ENCODE peak calls at places on chromosome 10, in eight cellular contexts. One of them, this sample, is unnamed.

GRCh38 chr10:80187465-80188409 is 17.6 kb downstream of the ANXA11 start:
- DNase-seq in transverse colon: peak; percentile 83
- DNase-seq in A549: no peak
- DNase-seq in spleen: peak; percentile 95
- DNase-seq in ovary: no peak
- DNase-seq in body of pancreas: no peak
- DNase-seq in endothelial cell of umbilical vein: no peak
- DNase-seq in heart left ventricle: no peak
- DNase-seq in this sample: no peak

GRCh38 chr10:15748137-15748536 is 28.4 kb upstream of the ITGA8 start:
- DNase-seq in transverse colon: peak; percentile 35
- DNase-seq in A549: no peak
- DNase-seq in spleen: no peak
- DNase-seq in ovary: no peak
- DNase-seq in body of pancreas: no peak
- DNase-seq in endothelial cell of umbilical vein: no peak
- DNase-seq in heart left ventricle: no peak
- DNase-seq in this sample: no peak

GRCh38 chr10:103040424-103040823 is 122.3 kb downstream of the CNNM2 start:
- DNase-seq in transverse colon: no peak
- DNase-seq in A549: no peak
- DNase-seq in spleen: no peak
- DNase-seq in ovary: no peak
- DNase-seq in body of pancreas: no peak
- DNase-seq in endothelial cell of umbilical vein: no peak
- DNase-seq in heart left ventricle: no peak
- DNase-seq in this sample: no peak

GRCh38 chr10:47279276-47279675 is 20.7 kb upstream of the GDF10 start:
- DNase-seq in transverse colon: no peak
- DNase-seq in A549: no peak
- DNase-seq in spleen: no peak
- DNase-seq in ovary: no peak
- DNase-seq in body of pancreas: no peak
- DNase-seq in endothelial cell of umbilical vein: no peak
- DNase-seq in heart left ventricle: no peak
- DNase-seq in this sample: no peak

GRCh38 chr10:132366006-132366405 is 31.0 kb upstream of the PWWP2B start:
- DNase-seq in transverse colon: no peak
- DNase-seq in A549: no peak
- DNase-seq in spleen: peak; percentile 54
- DNase-seq in ovary: no peak
- DNase-seq in body of pancreas: no peak
- DNase-seq in endothelial cell of umbilical vein: no peak
- DNase-seq in heart left ventricle: no peak
- DNase-seq in this sample: no peak

GRCh38 chr10:79221110-79222051 is 125.9 kb upstream of the PPIF start:
- DNase-seq in transverse colon: peak; percentile 44
- DNase-seq in A549: no peak
- DNase-seq in spleen: peak; percentile 81
- DNase-seq in ovary: peak; percentile 98
- DNase-seq in body of pancreas: peak; percentile 76
- DNase-seq in endothelial cell of umbilical vein: peak; percentile 66
- DNase-seq in heart left ventricle: peak; percentile 95
- DNase-seq in this sample: no peak

GRCh38 chr10:131656446-131656845 is 244.4 kb upstream of the PPP2R2D start:
- DNase-seq in transverse colon: no peak
- DNase-seq in A549: no peak
- DNase-seq in spleen: peak; percentile 80
- DNase-seq in ovary: no peak
- DNase-seq in body of pancreas: no peak
- DNase-seq in endothelial cell of umbilical vein: no peak
- DNase-seq in heart left ventricle: no peak
- DNase-seq in this sample: no peak

GRCh38 chr10:15725603-15726002 is 5.9 kb upstream of the ITGA8 start:
- DNase-seq in transverse colon: peak; percentile 12
- DNase-seq in A549: peak; percentile 44
- DNase-seq in spleen: no peak
- DNase-seq in ovary: no peak
- DNase-seq in body of pancreas: no peak
- DNase-seq in endothelial cell of umbilical vein: peak; percentile 49
- DNase-seq in heart left ventricle: no peak
- DNase-seq in this sample: no peak

GRCh38 chr10:127013251-127013656 is 108.0 kb downstream of the DOCK1 start:
- DNase-seq in transverse colon: peak; percentile 82
- DNase-seq in A549: no peak
- DNase-seq in spleen: no peak
- DNase-seq in ovary: no peak
- DNase-seq in body of pancreas: peak; percentile 39
- DNase-seq in endothelial cell of umbilical vein: peak; percentile 7
- DNase-seq in heart left ventricle: peak; percentile 33
- DNase-seq in this sample: no peak

GRCh38 chr10:115950320-115950719 is 322.7 kb downstream of the GFRA1 start:
- DNase-seq in transverse colon: no peak
- DNase-seq in A549: no peak
- DNase-seq in spleen: no peak
- DNase-seq in ovary: no peak
- DNase-seq in body of pancreas: no peak
- DNase-seq in endothelial cell of umbilical vein: peak; percentile 45
- DNase-seq in heart left ventricle: no peak
- DNase-seq in this sample: no peak

GRCh38 chr10:79007037-79007842 is 61.5 kb upstream of the ZMIZ1 start:
- DNase-seq in transverse colon: no peak
- DNase-seq in A549: no peak
- DNase-seq in spleen: no peak
- DNase-seq in ovary: no peak
- DNase-seq in body of pancreas: no peak
- DNase-seq in endothelial cell of umbilical vein: no peak
- DNase-seq in heart left ventricle: no peak
- DNase-seq in this sample: no peak

GRCh38 chr10:45379891-45380540 is 6.0 kb downstream of the ALOX5 start:
- DNase-seq in transverse colon: peak; percentile 59
- DNase-seq in A549: no peak
- DNase-seq in spleen: peak; percentile 87
- DNase-seq in ovary: no peak
- DNase-seq in body of pancreas: peak; percentile 20
- DNase-seq in endothelial cell of umbilical vein: no peak
- DNase-seq in heart left ventricle: peak; percentile 64
- DNase-seq in this sample: no peak

GRCh38 chr10:114499630-114500190 is 95.4 kb upstream of the AFAP1L2 start:
- DNase-seq in transverse colon: peak; percentile 87
- DNase-seq in A549: no peak
- DNase-seq in spleen: peak; percentile 81
- DNase-seq in ovary: no peak
- DNase-seq in body of pancreas: no peak
- DNase-seq in endothelial cell of umbilical vein: no peak
- DNase-seq in heart left ventricle: no peak
- DNase-seq in this sample: no peak

GRCh38 chr10:28913850-28914249 is 236.5 kb downstream of the BAMBI start:
- DNase-seq in transverse colon: no peak
- DNase-seq in A549: no peak
- DNase-seq in spleen: no peak
- DNase-seq in ovary: no peak
- DNase-seq in body of pancreas: peak; percentile 42
- DNase-seq in endothelial cell of umbilical vein: no peak
- DNase-seq in heart left ventricle: no peak
- DNase-seq in this sample: no peak

GRCh38 chr10:34689053-34689452 is 126.0 kb downstream of the PARD3 start:
- DNase-seq in transverse colon: no peak
- DNase-seq in A549: no peak
- DNase-seq in spleen: no peak
- DNase-seq in ovary: no peak
- DNase-seq in body of pancreas: no peak
- DNase-seq in endothelial cell of umbilical vein: peak; percentile 44
- DNase-seq in heart left ventricle: no peak
- DNase-seq in this sample: no peak

GRCh38 chr10:62769574-62770242 is 34.8 kb upstream of the ADO start:
- DNase-seq in transverse colon: no peak
- DNase-seq in A549: no peak
- DNase-seq in spleen: no peak
- DNase-seq in ovary: no peak
- DNase-seq in body of pancreas: no peak
- DNase-seq in endothelial cell of umbilical vein: no peak
- DNase-seq in heart left ventricle: no peak
- DNase-seq in this sample: no peak

DNA sequence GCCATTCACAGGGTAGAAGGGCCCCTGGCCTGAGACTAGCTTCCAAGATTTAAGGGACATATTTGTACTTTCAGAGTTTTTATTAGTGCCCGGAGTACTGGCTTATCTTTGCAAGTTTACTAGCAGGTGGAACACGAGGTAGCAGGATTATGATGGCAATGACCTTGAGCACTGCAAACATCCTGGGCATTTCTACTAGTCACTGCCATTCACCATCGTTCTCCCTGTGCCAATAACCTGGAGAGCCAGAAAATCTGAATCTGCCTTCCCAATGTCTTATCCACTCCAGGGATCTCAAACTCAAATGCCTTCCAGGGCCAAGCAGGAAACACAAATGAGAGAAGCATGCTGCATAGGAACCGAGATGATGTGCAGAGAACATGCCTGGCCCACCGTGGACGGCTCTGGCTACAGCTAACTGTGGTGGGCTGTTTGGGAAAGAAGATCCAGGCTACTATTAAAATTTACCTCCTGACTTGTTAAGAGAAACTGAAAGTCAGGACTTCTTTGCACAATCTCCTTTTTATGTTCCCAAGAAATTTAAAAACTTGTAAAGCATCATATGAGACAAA is 16.7 kb downstream of the FAM53B start:
- DNase-seq in transverse colon: peak; percentile 49
- DNase-seq in A549: no peak
- DNase-seq in spleen: peak; percentile 65
- DNase-seq in ovary: no peak
- DNase-seq in body of pancreas: no peak
- DNase-seq in endothelial cell of umbilical vein: no peak
- DNase-seq in heart left ventricle: no peak
- DNase-seq in this sample: peak; percentile 12
- H3K4me1 ChIP-seq in transverse colon: peaks cover 81% of the 10 kb centered on the region
- H3K4me1 ChIP-seq in A549: no peaks in the 10 kb centered on the region
- H3K4me1 ChIP-seq in spleen: peaks cover 100% of the 10 kb centered on the region
- H3K4me1 ChIP-seq in ovary: peaks cover 52% of the 10 kb centered on the region
- H3K4me1 ChIP-seq in body of pancreas: peaks cover 41% of the 10 kb centered on the region
- H3K4me1 ChIP-seq in endothelial cell of umbilical vein: peaks cover 8% of the 10 kb centered on the region
- H3K4me1 ChIP-seq in heart left ventricle: peaks cover 99% of the 10 kb centered on the region
- H3K4me1 ChIP-seq in this sample: no peaks in the 10 kb centered on the region

GRCh38 chr10:69096045-69096444 is 8.1 kb downstream of the SRGN start:
- DNase-seq in transverse colon: no peak
- DNase-seq in A549: no peak
- DNase-seq in spleen: no peak
- DNase-seq in ovary: no peak
- DNase-seq in body of pancreas: no peak
- DNase-seq in endothelial cell of umbilical vein: no peak
- DNase-seq in heart left ventricle: no peak
- DNase-seq in this sample: no peak
- TF ChIP-seq POLR2A in transverse colon: no peak
- TF ChIP-seq POLR2A in A549: no peak
- TF ChIP-seq POLR2A in spleen: no peak
- TF ChIP-seq POLR2A in ovary: no peak
- TF ChIP-seq POLR2A in body of pancreas: no peak
- TF ChIP-seq POLR2A in endothelial cell of umbilical vein: no peak
- TF ChIP-seq POLR2A in heart left ventricle: no peak
- TF ChIP-seq POLR2A in this sample: no peak

GRCh38 chr10:93548376-93549071 is 17.9 kb upstream of the FFAR4 start:
- DNase-seq in transverse colon: no peak
- DNase-seq in A549: peak; percentile 70
- DNase-seq in spleen: no peak
- DNase-seq in ovary: no peak
- DNase-seq in body of pancreas: no peak
- DNase-seq in endothelial cell of umbilical vein: peak; percentile 50
- DNase-seq in heart left ventricle: no peak
- DNase-seq in this sample: no peak
- H3K4me3 ChIP-seq in transverse colon: no peak overlapping the region
- H3K4me3 ChIP-seq in A549: no peak overlapping the region
- H3K4me3 ChIP-seq in spleen: no peak overlapping the region
- H3K4me3 ChIP-seq in ovary: no peak overlapping the region
- H3K4me3 ChIP-seq in body of pancreas: no peak overlapping the region
- H3K4me3 ChIP-seq in endothelial cell of umbilical vein: no peak overlapping the region
- H3K4me3 ChIP-seq in heart left ventricle: no peak overlapping the region
- H3K4me3 ChIP-seq in this sample: no peak overlapping the region

DNA sequence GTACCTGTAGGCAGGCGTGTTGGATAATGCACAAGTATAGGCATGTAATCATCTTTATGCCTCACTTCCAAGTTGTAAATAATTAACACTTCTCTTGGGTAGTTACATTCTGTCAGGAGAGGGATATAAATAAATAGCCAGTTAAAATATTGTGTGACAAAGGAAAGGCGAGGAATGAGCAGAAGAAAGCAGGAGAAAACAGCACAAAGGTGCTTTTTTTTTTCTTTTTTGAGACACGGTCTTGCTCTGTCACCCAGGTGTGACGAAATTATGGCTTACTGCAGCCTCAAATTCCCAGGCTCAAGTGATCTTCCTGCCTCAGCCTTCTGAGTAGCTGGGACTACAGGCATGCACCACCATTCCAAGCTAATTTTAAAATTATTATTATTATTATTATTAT is 99.2 kb upstream of the LYZL2 start:
- DNase-seq in transverse colon: no peak
- DNase-seq in A549: no peak
- DNase-seq in spleen: no peak
- DNase-seq in ovary: no peak
- DNase-seq in body of pancreas: no peak
- DNase-seq in endothelial cell of umbilical vein: no peak
- DNase-seq in heart left ventricle: no peak
- DNase-seq in this sample: no peak
- H3K4me1 ChIP-seq in transverse colon: no peaks in the 10 kb centered on the region
- H3K4me1 ChIP-seq in A549: no peaks in the 10 kb centered on the region
- H3K4me1 ChIP-seq in spleen: peaks cover 5% of the 10 kb centered on the region
- H3K4me1 ChIP-seq in ovary: no peaks in the 10 kb centered on the region
- H3K4me1 ChIP-seq in body of pancreas: no peaks in the 10 kb centered on the region
- H3K4me1 ChIP-seq in endothelial cell of umbilical vein: no peaks in the 10 kb centered on the region
- H3K4me1 ChIP-seq in heart left ventricle: no peaks in the 10 kb centered on the region
- H3K4me1 ChIP-seq in this sample: no peaks in the 10 kb centered on the region

DNA sequence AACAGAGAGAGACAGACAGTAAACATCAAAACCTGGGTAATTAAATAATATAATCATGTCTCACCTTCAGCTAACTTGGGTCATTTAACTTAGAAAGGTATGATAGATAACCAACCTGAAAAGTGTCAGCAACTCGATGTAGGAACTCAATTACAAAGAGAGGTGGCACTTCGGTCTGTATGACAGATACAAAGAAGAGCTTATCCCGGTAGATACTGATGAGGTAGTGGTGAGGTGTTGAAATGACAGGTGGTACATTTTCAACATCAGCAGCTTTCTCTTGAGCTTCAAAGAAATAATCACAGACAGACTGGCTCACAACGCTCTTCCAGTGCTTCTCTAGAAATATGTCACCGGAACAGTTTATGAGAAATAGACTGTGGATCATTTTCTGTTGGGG is 12.6 kb downstream of the AP3M1 start:
- DNase-seq in transverse colon: no peak
- DNase-seq in A549: no peak
- DNase-seq in spleen: no peak
- DNase-seq in ovary: no peak
- DNase-seq in body of pancreas: no peak
- DNase-seq in endothelial cell of umbilical vein: no peak
- DNase-seq in heart left ventricle: no peak
- DNase-seq in this sample: no peak
- TF ChIP-seq POLR2A in transverse colon: no peak
- TF ChIP-seq POLR2A in A549: no peak
- TF ChIP-seq POLR2A in spleen: no peak
- TF ChIP-seq POLR2A in ovary: no peak
- TF ChIP-seq POLR2A in body of pancreas: no peak
- TF ChIP-seq POLR2A in endothelial cell of umbilical vein: no peak
- TF ChIP-seq POLR2A in heart left ventricle: no peak
- TF ChIP-seq POLR2A in this sample: no peak

GRCh38 chr10:76937056-76937665 is 700.4 kb downstream of the KCNMA1 start:
- DNase-seq in transverse colon: no peak
- DNase-seq in A549: no peak
- DNase-seq in spleen: no peak
- DNase-seq in ovary: no peak
- DNase-seq in body of pancreas: no peak
- DNase-seq in endothelial cell of umbilical vein: no peak
- DNase-seq in heart left ventricle: no peak
- DNase-seq in this sample: no peak
- H3K4me3 ChIP-seq in transverse colon: no peak overlapping the region
- H3K4me3 ChIP-seq in A549: no peak overlapping the region
- H3K4me3 ChIP-seq in spleen: no peak overlapping the region
- H3K4me3 ChIP-seq in ovary: no peak overlapping the region
- H3K4me3 ChIP-seq in body of pancreas: no peak overlapping the region
- H3K4me3 ChIP-seq in endothelial cell of umbilical vein: no peak overlapping the region
- H3K4me3 ChIP-seq in heart left ventricle: no peak overlapping the region
- H3K4me3 ChIP-seq in this sample: no peak overlapping the region

This sample was measured in right lobe of liver.